ENCODE peak calls at places on chromosomes 4 and X, in seven cellular contexts. One of them, this sample, is unnamed.

GRCh38 chrX:110188701-110189558 is 129.0 kb downstream of the AMMECR1 start:
- DNase-seq in MCF 10A: no peak
- DNase-seq in GM13976: no peak
- DNase-seq in AG09309: no peak
- DNase-seq in activated CD4-positive, alpha-beta T cell treated with anti-CD3 and anti-CD28 coated beads, Interleukin-2, amount 50 U/mL, for 1 hour: no peak
- DNase-seq in suprapubic skin: no peak
- DNase-seq in cardiac muscle cell: no peak
- DNase-seq in this sample: no peak

GRCh38 chrX:108091878-108092291 is 307 bp downstream of the ATG4A start:
- DNase-seq in activated CD4-positive, alpha-beta T cell treated with anti-CD3 and anti-CD28 coated beads, Interleukin-2, amount 50 U/mL, for 1 hour: peak
- DNase-seq in cardiac muscle cell: no peak
- DNase-seq in AG09309: no peak
- DNase-seq in GM13976: no peak
- DNase-seq in suprapubic skin: no peak
- DNase-seq in MCF 10A: no peak
- DNase-seq in this sample: no peak

GRCh38 chr4:85681194-85681803 is 206.3 kb downstream of the ARHGAP24 start:
- DNase-seq in MCF 10A: peak
- DNase-seq in GM13976: no peak
- DNase-seq in activated CD4-positive, alpha-beta T cell treated with anti-CD3 and anti-CD28 coated beads, Interleukin-2, amount 50 U/mL, for 1 hour: no peak
- DNase-seq in cardiac muscle cell: no peak
- DNase-seq in AG09309: peak
- DNase-seq in suprapubic skin: peak
- DNase-seq in this sample: peak

GRCh38 chrX:114580336-114580735 is 3.5 kb upstream of the HTR2C start:
- DNase-seq in AG09309: no peak
- DNase-seq in cardiac muscle cell: peak
- DNase-seq in GM13976: no peak
- DNase-seq in activated CD4-positive, alpha-beta T cell treated with anti-CD3 and anti-CD28 coated beads, Interleukin-2, amount 50 U/mL, for 1 hour: no peak
- DNase-seq in MCF 10A: peak
- DNase-seq in suprapubic skin: no peak
- DNase-seq in this sample: no peak

GRCh38 chr4:141036786-141037185 is 96.5 kb downstream of the RNF150 start:
- DNase-seq in GM13976: no peak
- DNase-seq in MCF 10A: no peak
- DNase-seq in AG09309: no peak
- DNase-seq in activated CD4-positive, alpha-beta T cell treated with anti-CD3 and anti-CD28 coated beads, Interleukin-2, amount 50 U/mL, for 1 hour: no peak
- DNase-seq in suprapubic skin: no peak
- DNase-seq in cardiac muscle cell: peak
- DNase-seq in this sample: no peak

GRCh38 chr4:128606173-128606572 is 203.3 kb upstream of the JADE1 start:
- DNase-seq in MCF 10A: peak
- DNase-seq in GM13976: no peak
- DNase-seq in AG09309: no peak
- DNase-seq in cardiac muscle cell: no peak
- DNase-seq in suprapubic skin: no peak
- DNase-seq in activated CD4-positive, alpha-beta T cell treated with anti-CD3 and anti-CD28 coated beads, Interleukin-2, amount 50 U/mL, for 1 hour: no peak
- DNase-seq in this sample: peak

GRCh38 chr4:81454498-81454897 is 17.2 kb downstream of the RASGEF1B start:
- DNase-seq in GM13976: no peak
- DNase-seq in suprapubic skin: no peak
- DNase-seq in AG09309: no peak
- DNase-seq in activated CD4-positive, alpha-beta T cell treated with anti-CD3 and anti-CD28 coated beads, Interleukin-2, amount 50 U/mL, for 1 hour: no peak
- DNase-seq in cardiac muscle cell: no peak
- DNase-seq in MCF 10A: peak
- DNase-seq in this sample: no peak

GRCh38 chrX:136819026-136819425 is 38.3 kb upstream of the ARHGEF6 start:
- DNase-seq in cardiac muscle cell: no peak
- DNase-seq in suprapubic skin: no peak
- DNase-seq in GM13976: no peak
- DNase-seq in MCF 10A: no peak
- DNase-seq in AG09309: no peak
- DNase-seq in activated CD4-positive, alpha-beta T cell treated with anti-CD3 and anti-CD28 coated beads, Interleukin-2, amount 50 U/mL, for 1 hour: no peak
- DNase-seq in this sample: no peak

GRCh38 chr4:76607266-76607799 is 172.3 kb downstream of the SHROOM3 start:
- DNase-seq in MCF 10A: no peak
- DNase-seq in AG09309: peak
- DNase-seq in activated CD4-positive, alpha-beta T cell treated with anti-CD3 and anti-CD28 coated beads, Interleukin-2, amount 50 U/mL, for 1 hour: no peak
- DNase-seq in GM13976: peak
- DNase-seq in suprapubic skin: no peak
- DNase-seq in cardiac muscle cell: no peak
- DNase-seq in this sample: no peak

GRCh38 chr4:41613362-41613761 is 75.4 kb downstream of the LIMCH1 start:
- DNase-seq in GM13976: no peak
- DNase-seq in MCF 10A: no peak
- DNase-seq in cardiac muscle cell: no peak
- DNase-seq in suprapubic skin: no peak
- DNase-seq in activated CD4-positive, alpha-beta T cell treated with anti-CD3 and anti-CD28 coated beads, Interleukin-2, amount 50 U/mL, for 1 hour: no peak
- DNase-seq in AG09309: no peak
- DNase-seq in this sample: no peak

GRCh38 chrX:46733226-46733625 is 25.7 kb downstream of the SLC9A7 start:
- DNase-seq in activated CD4-positive, alpha-beta T cell treated with anti-CD3 and anti-CD28 coated beads, Interleukin-2, amount 50 U/mL, for 1 hour: no peak
- DNase-seq in GM13976: no peak
- DNase-seq in cardiac muscle cell: no peak
- DNase-seq in suprapubic skin: no peak
- DNase-seq in MCF 10A: no peak
- DNase-seq in AG09309: no peak
- DNase-seq in this sample: no peak

This sample was measured in HS-5.